ENCODE peak calls at places on chromosomes 6 and 20, in eight cellular contexts. R, V, C, F, G, L, S and A are unnamed samples.

GRCh38 chr6:79797912-79798311 is 149.4 kb downstream of the ELOVL4 start:
- DNase-seq in R (no peak), V (no peak), C (no peak), F (no peak), G (no peak), L (no peak), S (no peak), A (no peak)

GRCh38 chr20:63118786-63119450 is 97.0 kb downstream of the YTHDF1 start:
- DNase-seq in R (no peak), V (no peak), C (no peak), F (no peak), G (no peak), L (no peak), S (no peak), A (no peak)

GRCh38 chr20:2946988-2947961 is 74.0 kb downstream of the PTPRA start:
- DNase-seq in R (no peak), V (no peak), C (no peak), F (no peak), G (no peak), L (no peak), S (no peak), A (no peak)

GRCh38 chr6:42928748-42929087 is 562 bp upstream of the CNPY3 start:
- DNase-seq in R (no peak), V (no peak), C (no peak), F (no peak), G (peak; percentile 13), L (no peak), S (no peak), A (no peak)

GRCh38 chr6:66675906-66676305 is 968.9 kb upstream of the EYS start:
- DNase-seq in R (no peak), V (no peak), C (no peak), F (no peak), G (no peak), L (no peak), S (no peak), A (no peak)

GRCh38 chr6:40755046-40755681 is 168.0 kb upstream of the LRFN2 start:
- DNase-seq in R (no peak), V (no peak), C (peak; percentile 8), F (no peak), G (no peak), L (no peak), S (no peak), A (no peak)

GRCh38 chr20:37298190-37298939 is 8.9 kb downstream of the MANBAL start:
- DNase-seq in R (no peak), V (no peak), C (no peak), F (no peak), G (no peak), L (no peak), S (no peak), A (no peak)

GRCh38 chr6:104182811-104183210 is 676.9 kb downstream of the HACE1 start:
- DNase-seq in R (no peak), V (no peak), C (no peak), F (no peak), G (no peak), L (no peak), S (no peak), A (no peak)

GRCh38 chr6:134288538-134289203 is 29.2 kb downstream of the SGK1 start:
- DNase-seq in R (no peak), V (no peak), C (no peak), F (no peak), G (no peak), L (no peak), S (no peak), A (no peak)

GRCh38 chr6:72952808-72953630 is 272.3 kb downstream of the KHDC1L start:
- DNase-seq in R (no peak), V (no peak), C (no peak), F (no peak), G (no peak), L (no peak), S (no peak), A (no peak)

GRCh38 chr6:67221226-67221625 is 1413.9 kb upstream of the ADGRB3 start:
- DNase-seq in R (no peak), V (no peak), C (no peak), F (no peak), G (no peak), L (no peak), S (no peak), A (no peak)

GRCh38 chr6:24854077-24854670 is 55.5 kb upstream of the ARMH2 start:
- DNase-seq in R (no peak), V (no peak), C (no peak), F (no peak), G (no peak), L (no peak), S (no peak), A (no peak)

GRCh38 chr6:152300517-152300916 is 336.6 kb downstream of the SYNE1 start:
- DNase-seq in R (no peak), V (no peak), C (no peak), F (no peak), G (no peak), L (no peak), S (no peak), A (no peak)

GRCh38 chr6:148990427-148990826 is 243.6 kb downstream of the UST start:
- DNase-seq in R (no peak), V (no peak), C (no peak), F (no peak), G (no peak), L (no peak), S (no peak), A (no peak)

GRCh38 chr6:159836294-159837140 is 36.4 kb downstream of the PNLDC1 start:
- DNase-seq in R (no peak), V (no peak), C (no peak), F (no peak), G (peak; percentile 61), L (no peak), S (no peak), A (no peak)

GRCh38 chr6:99233219-99233618 is 116.3 kb downstream of the FAXC start:
- DNase-seq in R (no peak), V (no peak), C (no peak), F (no peak), G (no peak), L (no peak), S (no peak), A (no peak)

GRCh38 chr6:131744432-131744831 is 33.6 kb upstream of the CTAGE9 start:
- DNase-seq in R (no peak), V (no peak), C (no peak), F (no peak), G (no peak), L (no peak), S (no peak), A (no peak)

GRCh38 chr6:140537834-140538680 is 1163.6 kb upstream of the CITED2 start:
- DNase-seq in R (no peak), V (no peak), C (peak; percentile 18), F (peak; percentile 41), G (peak; percentile 11), L (no peak), S (no peak), A (peak; percentile 43)

DNA sequence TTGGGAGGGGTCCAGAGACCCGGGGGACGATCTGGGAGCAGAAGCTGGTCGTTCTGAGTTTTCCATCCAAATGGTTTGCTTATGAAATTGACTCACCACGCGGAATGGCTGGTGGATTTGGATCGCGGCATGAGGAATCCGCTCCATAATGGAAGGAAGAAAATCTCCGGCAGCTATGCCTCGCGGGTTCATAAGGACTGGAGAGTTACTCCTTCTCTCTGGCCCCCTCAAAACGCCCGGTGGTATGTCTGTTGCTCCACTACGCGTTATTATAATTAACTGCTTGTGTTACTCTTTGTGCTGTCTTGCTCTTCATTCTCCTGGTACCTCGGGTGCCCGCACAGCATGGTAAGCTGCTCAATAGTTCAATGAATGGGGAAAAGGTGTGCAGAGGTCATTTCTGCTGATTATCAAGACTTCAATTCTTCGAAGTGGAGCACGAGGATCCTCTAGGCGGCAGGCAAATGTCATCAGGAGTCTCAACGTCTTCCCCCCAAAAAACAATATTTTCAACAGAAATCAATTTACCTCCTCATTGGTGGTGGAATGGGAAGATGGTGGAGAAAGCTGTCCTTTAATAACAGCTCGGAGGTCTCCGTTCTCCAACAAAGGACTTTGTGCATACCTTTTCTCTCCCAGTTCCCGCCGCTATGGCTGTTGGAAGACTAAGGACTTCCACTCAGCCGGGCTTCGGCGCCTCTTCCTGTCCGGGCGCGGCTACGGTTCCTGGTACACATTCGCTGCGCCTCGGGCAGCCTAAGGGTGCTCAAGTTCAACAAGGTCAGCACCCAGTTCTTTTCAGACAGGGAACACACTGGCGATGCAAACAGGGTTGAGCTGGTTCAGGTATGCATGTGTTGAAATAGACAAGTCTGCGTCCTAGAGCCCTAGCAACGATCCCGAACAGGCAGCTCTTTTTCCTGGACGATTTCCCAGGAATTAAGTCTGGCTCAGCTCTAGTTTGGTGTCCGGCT is 9.2 kb upstream of the PRSS16 start:
- DNase-seq in R (peak; percentile 53), V (no peak), C (no peak), F (peak; percentile 46), G (no peak), L (no peak), S (no peak), A (peak; percentile 46)
- TF ChIP-seq CTCF in R (peak; percentile 27), V (no peak), C (no peak), F (no peak), G (no peak), L (no peak), S (no peak), A (no peak)

GRCh38 chr6:33714385-33715040 is 3.0 kb upstream of the UQCC2 start:
- DNase-seq in R (no peak), V (no peak), C (no peak), F (no peak), G (no peak), L (no peak), S (no peak), A (no peak)
- TF ChIP-seq CTCF in R (no peak), V (no peak), C (no peak), F (no peak), G (no peak), L (no peak), S (no peak), A (no peak)

GRCh38 chr6:26043389-26044139 is 43.7 kb upstream of the HFE start:
- DNase-seq in R (peak; percentile 63), V (peak; percentile 30), C (no peak), F (peak; percentile 63), G (peak; percentile 89), L (peak; percentile 87), S (no peak), A (peak; percentile 46)

GRCh38 chr6:26045939-26046368 is 41.3 kb upstream of the HFE start:
- DNase-seq in R (no peak), V (no peak), C (no peak), F (no peak), G (no peak), L (no peak), S (no peak), A (no peak)

GRCh38 chr6:26048590-26048989 is 38.6 kb upstream of the HFE start:
- DNase-seq in R (no peak), V (no peak), C (no peak), F (no peak), G (no peak), L (no peak), S (no peak), A (no peak)

GRCh38 chr6:26044140-26045045 is 42.8 kb upstream of the HFE start:
- DNase-seq in R (peak; percentile 59), V (peak; percentile 33), C (no peak), F (peak; percentile 51), G (no peak), L (no peak), S (no peak), A (no peak)

GRCh38 chr6:26045046-26045938 is 41.9 kb upstream of the HFE start:
- DNase-seq in R (peak; percentile 85), V (peak; percentile 55), C (no peak), F (peak; percentile 79), G (peak; percentile 94), L (peak; percentile 86), S (no peak), A (peak; percentile 41)
- TF ChIP-seq CTCF in R (peak; percentile 29), V (no peak), C (no peak), F (no peak), G (no peak), L (no peak), S (no peak), A (no peak)

GRCh38 chr20:17859616-17860232 is 108.9 kb downstream of the SNX5 start:
- DNase-seq in R (no peak), V (no peak), C (no peak), F (no peak), G (peak; percentile 56), L (no peak), S (no peak), A (no peak)
- TF ChIP-seq CTCF in R (no peak), V (no peak), C (no peak), F (no peak), G (no peak), L (no peak), S (no peak), A (no peak)